ENCODE peak calls at places on chromosomes 16 and 17, in five cellular contexts. F is ACHN; A is RWPE1; S is fibroblast of the aortic adventitia; L is CD8-positive, alpha-beta T cell. V is an unnamed sample.

GRCh38 chr16:78551487-78552085 is 452.1 kb downstream of the WWOX start:
- DNase-seq in F (no peak), A (no peak), S (no peak), L (no peak), V (no peak)

GRCh38 chr16:87701505-87701921 is 64.3 kb downstream of the KLHDC4 start:
- DNase-seq in F (no peak), A (no peak), S (no peak), L (no peak), V (no peak)

GRCh38 chr17:72900542-72900941 is 191.9 kb downstream of the SLC39A11 start:
- DNase-seq in F (no peak), A (no peak), S (no peak), L (no peak), V (no peak)

GRCh38 chr16:68447721-68448359 is 468 bp downstream of the SMPD3 start:
- DNase-seq in F (no peak), A (no peak), S (no peak), L (no peak), V (no peak)

GRCh38 chr17:69565447-69565846 is 150.9 kb downstream of the MAP2K6 start:
- DNase-seq in F (no peak), A (no peak), S (no peak), L (no peak), V (no peak)

GRCh38 chr16:9225527-9226316 is 134.3 kb downstream of the HAPSTR1 start:
- DNase-seq in F (peak), A (no peak), S (no peak), L (no peak), V (no peak)

GRCh38 chr17:39927928-39928867 is 666 bp downstream of the LRRC3C start:
- DNase-seq in F (peak), A (no peak), S (peak), L (no peak), V (no peak)

GRCh38 chr17:35087731-35088646 is 24.5 kb upstream of the RFFL start:
- DNase-seq in F (peak), A (no peak), S (peak), L (no peak), V (peak)

GRCh38 chr17:18159551-18160120 is 24.0 kb upstream of the ALKBH5 start:
- DNase-seq in F (no peak), A (no peak), S (no peak), L (no peak), V (peak)

GRCh38 chr17:9669551-9670008 is 24.3 kb downstream of the USP43 start:
- DNase-seq in F (no peak), A (peak), S (no peak), L (no peak), V (no peak)

GRCh38 chr16:56481468-56482112 is 30.2 kb downstream of the OGFOD1 start:
- DNase-seq in F (no peak), A (no peak), S (no peak), L (no peak), V (no peak)

V was measured in HTR-8/SVneo.